ENCODE peak calls at places on chromosomes 3 and 15, in ten cellular contexts. X is GM12878; R is HCT116; U is Peyer's patch; K is spleen; L is mammary epithelial cell; W is tibial artery; M is thoracic aorta; Q is HepG2; Y is CD8-positive, alpha-beta T cell. A is an unnamed sample.

GRCh38 chr3:152581941-152582340 is 253.0 kb upstream of the P2RY1 start:
- DNase-seq in X (no peak), R (no peak), U (no peak), K (no peak), L (no peak), W (no peak), M (no peak), Q (no peak), Y (no peak), A (no peak)

GRCh38 chr3:47781326-47781684 is 388 bp downstream of the SMARCC1 start:
- DNase-seq in X (no peak), R (no peak), U (peak; percentile 64), K (peak; percentile 95), L (peak; percentile 60), W (peak; percentile 81), M (no peak), Q (no peak), Y (peak; percentile 75), A (peak; percentile 51)

GRCh38 chr3:33424606-33425453 is 15.4 kb downstream of the UBP1 start:
- DNase-seq in X (no peak), R (no peak), U (no peak), K (no peak), L (no peak), W (no peak), M (no peak), Q (no peak), Y (no peak), A (no peak)

GRCh38 chr15:90774731-90775521 is 57.8 kb downstream of the BLM start:
- DNase-seq in X (no peak), R (peak; percentile 18), U (no peak), K (no peak), L (peak; percentile 67), W (no peak), M (no peak), Q (no peak), Y (no peak), A (no peak)

GRCh38 chr3:106542101-106542769 is 673.4 kb upstream of the CBLB start:
- DNase-seq in X (no peak), R (no peak), U (no peak), K (no peak), L (peak; percentile 25), W (no peak), M (no peak), Q (no peak), Y (no peak), A (no peak)

GRCh38 chr3:58639842-58640241 is 26.7 kb downstream of the FAM3D start:
- DNase-seq in X (no peak), R (no peak), U (no peak), K (no peak), L (no peak), W (no peak), M (no peak), Q (no peak), Y (no peak), A (no peak)

GRCh38 chr3:127763816-127764215 is 58.5 kb downstream of the MGLL start:
- DNase-seq in X (no peak), R (no peak), U (no peak), K (peak; percentile 59), L (no peak), W (no peak), M (no peak), Q (no peak), Y (no peak), A (no peak)

GRCh38 chr15:74543583-74543982 is 2.6 kb downstream of the ARID3B start:
- DNase-seq in X (no peak), R (no peak), U (no peak), K (no peak), L (no peak), W (no peak), M (no peak), Q (no peak), Y (peak; percentile 51), A (no peak)

GRCh38 chr3:45992133-45992729 is 3.4 kb downstream of the FYCO1 start:
- DNase-seq in X (no peak), R (no peak), U (no peak), K (no peak), L (no peak), W (peak; percentile 73), M (no peak), Q (no peak), Y (no peak), A (no peak)

GRCh38 chr15:80689716-80690115 is 5.4 kb upstream of the ABHD17C start:
- DNase-seq in X (no peak), R (no peak), U (no peak), K (no peak), L (no peak), W (no peak), M (no peak), Q (no peak), Y (no peak), A (no peak)

GRCh38 chr3:86782271-86782670 is 208.7 kb downstream of the VGLL3 start:
- DNase-seq in X (no peak), R (no peak), U (no peak), K (no peak), L (no peak), W (no peak), M (no peak), Q (no peak), Y (no peak), A (no peak)

GRCh38 chr3:86788371-86788770 is 202.6 kb downstream of the VGLL3 start:
- DNase-seq in X (no peak), R (no peak), U (no peak), K (no peak), L (no peak), W (no peak), M (no peak), Q (no peak), Y (no peak), A (no peak)

GRCh38 chr3:86782860-86783259 is 208.1 kb downstream of the VGLL3 start:
- DNase-seq in X (no peak), R (no peak), U (no peak), K (no peak), L (no peak), W (no peak), M (no peak), Q (no peak), Y (no peak), A (no peak)

GRCh38 chr3:86787091-86787490 is 203.9 kb downstream of the VGLL3 start:
- DNase-seq in X (no peak), R (no peak), U (no peak), K (no peak), L (peak; percentile 31), W (no peak), M (no peak), Q (no peak), Y (no peak), A (no peak)

DNA sequence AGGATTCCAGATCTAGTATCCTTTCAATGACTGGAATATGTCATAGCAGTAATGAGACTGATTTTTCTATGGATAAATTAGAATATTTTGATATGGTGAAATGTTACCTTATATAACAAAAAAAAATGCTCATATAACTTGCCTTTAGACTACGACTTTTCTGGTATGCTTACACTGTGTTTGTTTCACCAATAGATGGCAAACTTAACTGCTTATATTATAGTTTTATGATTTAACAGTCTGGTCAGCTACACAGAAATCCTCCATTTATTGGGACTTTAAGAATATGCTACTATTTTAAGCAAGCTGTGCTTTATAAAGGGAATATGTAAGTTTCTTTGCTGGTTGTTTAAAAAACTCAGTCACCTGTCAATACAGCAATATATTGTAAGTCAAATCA is 205.6 kb downstream of the VGLL3 start:
- DNase-seq in X (no peak), R (no peak), U (no peak), K (no peak), L (no peak), W (no peak), M (no peak), Q (no peak), Y (no peak), A (no peak)
- TF ChIP-seq CTCF in X (no peak), R (no peak), U (no peak), K (no peak), L (peak; percentile 51), W (peak; percentile 52), M (peak; percentile 22), Q (no peak), Y (no peak), A (no peak)

GRCh38 chr15:60373745-60374144 is 24.0 kb downstream of the ANXA2 start:
- DNase-seq in X (no peak), R (no peak), U (no peak), K (no peak), L (no peak), W (no peak), M (no peak), Q (no peak), Y (no peak), A (no peak)
- H3K4me1 ChIP-seq in X (no peaks in the 10 kb centered on the region), R (peaks cover 100% of the 10 kb centered on the region), U (no peaks in the 10 kb centered on the region), K (peaks cover 29% of the 10 kb centered on the region), L (peaks cover 85% of the 10 kb centered on the region), W (peaks cover 4% of the 10 kb centered on the region), M (peaks cover 86% of the 10 kb centered on the region), Q (peaks cover 92% of the 10 kb centered on the region), Y (no peaks in the 10 kb centered on the region), A (peaks cover 44% of the 10 kb centered on the region)

GRCh38 chr3:66604476-66604875 is 103.7 kb upstream of the LRIG1 start:
- DNase-seq in X (no peak), R (no peak), U (no peak), K (no peak), L (no peak), W (no peak), M (no peak), Q (no peak), Y (no peak), A (no peak)
- H3K27me3 ChIP-seq in X (no peaks in the 10 kb centered on the region), R (peaks cover 7% of the 10 kb centered on the region), U (no peaks in the 10 kb centered on the region), K (no peaks in the 10 kb centered on the region), L (no peaks in the 10 kb centered on the region), W (no peaks in the 10 kb centered on the region), M (no peaks in the 10 kb centered on the region), Q (peaks cover 5% of the 10 kb centered on the region), Y (no peaks in the 10 kb centered on the region), A (no peaks in the 10 kb centered on the region)

GRCh38 chr3:8480699-8481098 is 20.9 kb upstream of the LMCD1 start:
- DNase-seq in X (no peak), R (no peak), U (no peak), K (no peak), L (no peak), W (no peak), M (no peak), Q (no peak), Y (no peak), A (no peak)

GRCh38 chr3:8482960-8483665 is 18.5 kb upstream of the LMCD1 start:
- DNase-seq in X (no peak), R (no peak), U (no peak), K (no peak), L (peak; percentile 87), W (peak; percentile 91), M (peak; percentile 70), Q (peak; percentile 75), Y (no peak), A (peak; percentile 67)

GRCh38 chr3:8484409-8485140 is 17.0 kb upstream of the LMCD1 start:
- DNase-seq in X (no peak), R (no peak), U (no peak), K (no peak), L (no peak), W (no peak), M (no peak), Q (no peak), Y (no peak), A (no peak)

GRCh38 chr3:8482263-8482662 is 19.4 kb upstream of the LMCD1 start:
- DNase-seq in X (no peak), R (no peak), U (no peak), K (no peak), L (no peak), W (no peak), M (no peak), Q (no peak), Y (no peak), A (no peak)

DNA sequence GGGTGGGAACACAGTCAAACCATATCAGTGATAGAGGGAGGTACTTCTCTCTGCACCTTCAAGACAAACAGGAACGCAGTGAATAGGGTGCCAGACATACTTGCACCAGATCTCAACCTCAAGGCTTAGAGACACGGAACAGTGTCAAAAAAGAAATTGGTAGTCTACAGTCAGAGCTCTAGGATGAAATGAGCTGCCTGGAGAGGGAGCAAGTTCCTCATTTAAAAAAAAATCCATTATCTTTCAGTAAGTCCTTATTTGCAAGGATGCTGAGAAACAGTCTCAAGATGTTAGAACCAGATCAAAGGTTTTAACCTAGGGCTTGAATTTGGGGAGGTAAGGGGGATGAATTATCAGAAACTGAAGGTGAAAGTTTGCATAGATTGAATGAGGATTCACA is 20.2 kb upstream of the LMCD1 start:
- DNase-seq in X (no peak), R (no peak), U (no peak), K (no peak), L (no peak), W (no peak), M (no peak), Q (no peak), Y (no peak), A (no peak)
- TF ChIP-seq CTCF in X (no peak), R (no peak), U (no peak), K (no peak), L (no peak), W (peak; percentile 11), M (no peak), Q (no peak), Y (no peak), A (no peak)